ENCODE peak calls at places on chromosome 7, in five cellular contexts. One of them, this sample, is unnamed.

GRCh38 chr7:33185786-33186185 is 56.4 kb downstream of the BBS9 start:
- DNase-seq in T-helper 9 cell: no peak
- DNase-seq in right atrium auricular region: no peak
- DNase-seq in KBM-7: peak
- DNase-seq in GM23248: peak
- DNase-seq in this sample: peak

GRCh38 chr7:81501220-81501619 is 268.6 kb downstream of the HGF start:
- DNase-seq in T-helper 9 cell: no peak
- DNase-seq in right atrium auricular region: no peak
- DNase-seq in KBM-7: peak
- DNase-seq in GM23248: peak
- DNase-seq in this sample: peak

GRCh38 chr7:5395246-5395645 is 28.4 kb downstream of the TNRC18 start:
- DNase-seq in T-helper 9 cell: no peak
- DNase-seq in right atrium auricular region: no peak
- DNase-seq in KBM-7: no peak
- DNase-seq in GM23248: peak
- DNase-seq in this sample: no peak

GRCh38 chr7:2141656-2142055 is 91.1 kb downstream of the MAD1L1 start:
- DNase-seq in T-helper 9 cell: no peak
- DNase-seq in right atrium auricular region: no peak
- DNase-seq in KBM-7: no peak
- DNase-seq in GM23248: no peak
- DNase-seq in this sample: no peak

GRCh38 chr7:100157334-100158228 is 942 bp downstream of the TRAPPC14 start:
- DNase-seq in T-helper 9 cell: no peak
- DNase-seq in right atrium auricular region: peak
- DNase-seq in KBM-7: no peak
- DNase-seq in GM23248: peak
- DNase-seq in this sample: peak

GRCh38 chr7:116367171-116367813 is 132.2 kb upstream of the CAV2 start:
- DNase-seq in T-helper 9 cell: no peak
- DNase-seq in right atrium auricular region: no peak
- DNase-seq in KBM-7: no peak
- DNase-seq in GM23248: no peak
- DNase-seq in this sample: no peak

GRCh38 chr7:117810642-117811512 is 62.4 kb downstream of the CTTNBP2 start:
- DNase-seq in T-helper 9 cell: no peak
- DNase-seq in right atrium auricular region: no peak
- DNase-seq in KBM-7: no peak
- DNase-seq in GM23248: peak
- DNase-seq in this sample: no peak

GRCh38 chr7:36301914-36302771 is 87.5 kb upstream of the ANLN start:
- DNase-seq in T-helper 9 cell: no peak
- DNase-seq in right atrium auricular region: no peak
- DNase-seq in KBM-7: no peak
- DNase-seq in GM23248: no peak
- DNase-seq in this sample: peak

GRCh38 chr7:99098824-99099498 is 44.9 kb downstream of the SMURF1 start:
- DNase-seq in T-helper 9 cell: no peak
- DNase-seq in right atrium auricular region: no peak
- DNase-seq in KBM-7: no peak
- DNase-seq in GM23248: peak
- DNase-seq in this sample: peak

GRCh38 chr7:38232475-38233366 is 40.7 kb downstream of the TARP start:
- DNase-seq in T-helper 9 cell: peak
- DNase-seq in right atrium auricular region: no peak
- DNase-seq in KBM-7: peak
- DNase-seq in GM23248: no peak
- DNase-seq in this sample: peak

GRCh38 chr7:55593515-55594318 is 21.4 kb upstream of the VOPP1 start:
- DNase-seq in T-helper 9 cell: peak
- DNase-seq in right atrium auricular region: no peak
- DNase-seq in KBM-7: peak
- DNase-seq in GM23248: peak
- DNase-seq in this sample: peak

GRCh38 chr7:37096341-37096740 is 352.3 kb downstream of the ELMO1 start:
- DNase-seq in T-helper 9 cell: no peak
- DNase-seq in right atrium auricular region: no peak
- DNase-seq in KBM-7: no peak
- DNase-seq in GM23248: no peak
- DNase-seq in this sample: no peak

GRCh38 chr7:11760372-11760771 is 71.6 kb downstream of the THSD7A start:
- DNase-seq in T-helper 9 cell: no peak
- DNase-seq in right atrium auricular region: no peak
- DNase-seq in KBM-7: peak
- DNase-seq in GM23248: peak
- DNase-seq in this sample: peak

GRCh38 chr7:101308245-101309085 is 13.1 kb downstream of the IFT22 start:
- DNase-seq in T-helper 9 cell: peak
- DNase-seq in right atrium auricular region: no peak
- DNase-seq in KBM-7: no peak
- DNase-seq in GM23248: peak
- DNase-seq in this sample: peak

GRCh38 chr7:50838675-50839377 is 56.1 kb upstream of the GRB10 start:
- DNase-seq in T-helper 9 cell: no peak
- DNase-seq in right atrium auricular region: peak
- DNase-seq in KBM-7: no peak
- DNase-seq in GM23248: peak
- DNase-seq in this sample: peak

GRCh38 chr7:151008143-151008510 is 16.2 kb downstream of the ATG9B start:
- DNase-seq in T-helper 9 cell: no peak
- DNase-seq in right atrium auricular region: no peak
- DNase-seq in KBM-7: no peak
- DNase-seq in GM23248: no peak
- DNase-seq in this sample: no peak

GRCh38 chr7:141660259-141660658 is 41.7 kb downstream of the DENND11 start:
- DNase-seq in T-helper 9 cell: no peak
- DNase-seq in right atrium auricular region: no peak
- DNase-seq in KBM-7: peak
- DNase-seq in GM23248: no peak
- DNase-seq in this sample: no peak

GRCh38 chr7:98286701-98287485 is 5.4 kb downstream of the BRI3 start:
- DNase-seq in T-helper 9 cell: no peak
- DNase-seq in right atrium auricular region: no peak
- DNase-seq in KBM-7: no peak
- DNase-seq in GM23248: peak
- DNase-seq in this sample: peak

GRCh38 chr7:43876976-43877745 is 7.8 kb upstream of the MRPS24 start:
- DNase-seq in T-helper 9 cell: no peak
- DNase-seq in right atrium auricular region: no peak
- DNase-seq in KBM-7: no peak
- DNase-seq in GM23248: no peak
- DNase-seq in this sample: no peak

GRCh38 chr7:84218681-84219080 is 24.1 kb upstream of the SEMA3A start:
- DNase-seq in T-helper 9 cell: no peak
- DNase-seq in right atrium auricular region: no peak
- DNase-seq in KBM-7: peak
- DNase-seq in GM23248: peak
- DNase-seq in this sample: no peak

GRCh38 chr7:152144557-152145245 is 119.2 kb downstream of the GALNT11 start:
- DNase-seq in T-helper 9 cell: no peak
- DNase-seq in right atrium auricular region: no peak
- DNase-seq in KBM-7: no peak
- DNase-seq in GM23248: no peak
- DNase-seq in this sample: no peak

GRCh38 chr7:138798836-138799235 is 840 bp upstream of the ATP6V0A4 start:
- DNase-seq in T-helper 9 cell: no peak
- DNase-seq in right atrium auricular region: no peak
- DNase-seq in KBM-7: no peak
- DNase-seq in GM23248: no peak
- DNase-seq in this sample: peak

GRCh38 chr7:130748531-130749389 is 14.8 kb upstream of the KLF14 start:
- DNase-seq in T-helper 9 cell: no peak
- DNase-seq in right atrium auricular region: no peak
- DNase-seq in KBM-7: no peak
- DNase-seq in GM23248: no peak
- DNase-seq in this sample: no peak

This sample was measured in renal cortical epithelial cell.